ENCODE peak calls at places on chromosomes 7 and 10, in five cellular contexts. Z, D, W, K and T are unnamed samples.

GRCh38 chr10:35451103-35452016 is 115.1 kb downstream of the CCNY start:
- DNase-seq in W (peak), Z (no peak), D (peak), K (no peak), T (no peak)

GRCh38 chr10:69146756-69147155 is 22.8 kb downstream of the VPS26A start:
- DNase-seq in Z (no peak), D (no peak), K (no peak), W (no peak), T (no peak)

GRCh38 chr10:103451871-103452713 is at the start of gene CALHM2:
- DNase-seq in Z (peak), D (peak), W (peak), K (no peak), T (peak)

GRCh38 chr7:69654381-69654780 is 56.1 kb downstream of the AUTS2 start:
- DNase-seq in W (no peak), Z (no peak), K (no peak), D (no peak), T (no peak)

GRCh38 chr7:6651866-6652445 is 14.8 kb downstream of the ZNF316 start:
- DNase-seq in W (no peak), K (no peak), D (no peak), Z (no peak), T (no peak)

GRCh38 chr10:73946253-73947145 is 35.6 kb downstream of the PLAU start:
- DNase-seq in W (no peak), K (no peak), Z (no peak), D (no peak), T (no peak)

GRCh38 chr7:6235029-6235627 is 37.3 kb downstream of the CYTH3 start:
- DNase-seq in K (no peak), W (no peak), D (no peak), Z (no peak), T (no peak)

GRCh38 chr7:138878064-138878463 is 80.1 kb upstream of the ATP6V0A4 start:
- DNase-seq in D (no peak), W (no peak), Z (no peak), K (no peak), T (no peak)

GRCh38 chr10:43265799-43266721 is 805 bp downstream of the RASGEF1A start:
- DNase-seq in W (peak), Z (peak), K (no peak), D (no peak), T (no peak)

GRCh38 chr7:11341285-11341944 is 367.7 kb downstream of the PHF14 start:
- DNase-seq in Z (no peak), W (no peak), K (no peak), D (peak), T (peak)

GRCh38 chr7:157690058-157690832 is 353.4 kb downstream of the DNAJB6 start:
- DNase-seq in Z (no peak), W (no peak), K (no peak), D (no peak), T (no peak)

GRCh38 chr10:96491303-96491702 is 22.4 kb downstream of the TLL2 start:
- DNase-seq in D (no peak), W (no peak), K (no peak), Z (no peak), T (no peak)
- TF ChIP-seq CTCF in D (peak), W (peak), K (peak), Z (no peak), T (no peak)

GRCh38 chr10:25766213-25766612 is 167.8 kb upstream of the MYO3A start:
- DNase-seq in K (no peak), W (no peak), D (no peak), Z (no peak), T (no peak)

GRCh38 chr10:25766687-25767221 is 167.3 kb upstream of the MYO3A start:
- DNase-seq in Z (no peak), D (no peak), K (no peak), W (no peak), T (peak)

GRCh38 chr10:25768167-25768566 is 165.9 kb upstream of the MYO3A start:
- DNase-seq in K (no peak), D (no peak), W (no peak), Z (no peak), T (no peak)
- TF ChIP-seq CTCF in K (no peak), D (no peak), W (no peak), Z (no peak), T (no peak)

GRCh38 chr10:62851449-62851848 is 35.3 kb upstream of the EGR2 start:
- DNase-seq in D (peak), W (no peak), Z (no peak), K (no peak), T (no peak)
- TF ChIP-seq CTCF in D (peak), W (peak), Z (peak), K (peak), T (peak)

GRCh38 chr10:88318803-88319202 is 264.3 kb downstream of the RNLS start:
- DNase-seq in D (peak), W (no peak), Z (no peak), K (no peak), T (no peak)
- TF ChIP-seq CTCF in D (peak), W (no peak), Z (no peak), K (peak), T (peak)